ENCODE peak calls at places on chromosomes 6 and 20, in ten cellular contexts. One of them, this sample, is unnamed.

GRCh38 chr6:163191704-163192537 is 222.6 kb upstream of the QKI start:
- ATAC-seq in upper lobe of left lung: no peak
- ATAC-seq in body of pancreas: peak
- ATAC-seq in right lobe of liver: no peak
- ATAC-seq in HCT116: no peak
- ATAC-seq in HepG2: peak
- ATAC-seq in K562: no peak
- ATAC-seq in GM12878: no peak
- ATAC-seq in A549: no peak
- ATAC-seq in heart left ventricle: no peak
- ATAC-seq in this sample: no peak

GRCh38 chr6:74631558-74631957 is 574.3 kb downstream of the COL12A1 start:
- ATAC-seq in upper lobe of left lung: no peak
- ATAC-seq in body of pancreas: no peak
- ATAC-seq in right lobe of liver: no peak
- ATAC-seq in HCT116: no peak
- ATAC-seq in HepG2: no peak
- ATAC-seq in K562: no peak
- ATAC-seq in GM12878: no peak
- ATAC-seq in A549: peak
- ATAC-seq in heart left ventricle: no peak
- ATAC-seq in this sample: no peak

GRCh38 chr6:169905041-169905807 is 153.8 kb downstream of the ERMARD start:
- ATAC-seq in upper lobe of left lung: peak
- ATAC-seq in body of pancreas: peak
- ATAC-seq in right lobe of liver: peak
- ATAC-seq in HCT116: no peak
- ATAC-seq in HepG2: no peak
- ATAC-seq in K562: no peak
- ATAC-seq in GM12878: no peak
- ATAC-seq in A549: peak
- ATAC-seq in heart left ventricle: peak
- ATAC-seq in this sample: peak

GRCh38 chr6:13702809-13703302 is 8.8 kb downstream of the RANBP9 start:
- ATAC-seq in upper lobe of left lung: peak
- ATAC-seq in body of pancreas: no peak
- ATAC-seq in right lobe of liver: no peak
- ATAC-seq in HCT116: no peak
- ATAC-seq in HepG2: no peak
- ATAC-seq in K562: peak
- ATAC-seq in GM12878: peak
- ATAC-seq in A549: no peak
- ATAC-seq in heart left ventricle: no peak
- ATAC-seq in this sample: no peak

GRCh38 chr6:1695546-1696494 is 86.1 kb downstream of the FOXC1 start:
- ATAC-seq in upper lobe of left lung: no peak
- ATAC-seq in body of pancreas: no peak
- ATAC-seq in right lobe of liver: no peak
- ATAC-seq in HCT116: no peak
- ATAC-seq in HepG2: no peak
- ATAC-seq in K562: no peak
- ATAC-seq in GM12878: no peak
- ATAC-seq in A549: no peak
- ATAC-seq in heart left ventricle: peak
- ATAC-seq in this sample: no peak

GRCh38 chr20:7935027-7935551 is 5.2 kb downstream of the HAO1 start:
- ATAC-seq in upper lobe of left lung: no peak
- ATAC-seq in body of pancreas: no peak
- ATAC-seq in right lobe of liver: no peak
- ATAC-seq in HCT116: no peak
- ATAC-seq in HepG2: no peak
- ATAC-seq in K562: no peak
- ATAC-seq in GM12878: peak
- ATAC-seq in A549: no peak
- ATAC-seq in heart left ventricle: no peak
- ATAC-seq in this sample: no peak

GRCh38 chr6:73537677-73538076 is 16.8 kb upstream of the EEF1A1 start:
- ATAC-seq in upper lobe of left lung: no peak
- ATAC-seq in body of pancreas: no peak
- ATAC-seq in right lobe of liver: peak
- ATAC-seq in HCT116: no peak
- ATAC-seq in HepG2: no peak
- ATAC-seq in K562: no peak
- ATAC-seq in GM12878: peak
- ATAC-seq in A549: no peak
- ATAC-seq in heart left ventricle: no peak
- ATAC-seq in this sample: no peak

GRCh38 chr6:7523922-7524321 is 17.5 kb upstream of the DSP start:
- ATAC-seq in upper lobe of left lung: no peak
- ATAC-seq in body of pancreas: no peak
- ATAC-seq in right lobe of liver: no peak
- ATAC-seq in HCT116: no peak
- ATAC-seq in HepG2: no peak
- ATAC-seq in K562: no peak
- ATAC-seq in GM12878: no peak
- ATAC-seq in A549: no peak
- ATAC-seq in heart left ventricle: no peak
- ATAC-seq in this sample: no peak

GRCh38 chr20:45899041-45899835 is 8.1 kb downstream of the CTSA start:
- ATAC-seq in upper lobe of left lung: no peak
- ATAC-seq in body of pancreas: no peak
- ATAC-seq in right lobe of liver: peak
- ATAC-seq in HCT116: no peak
- ATAC-seq in HepG2: no peak
- ATAC-seq in K562: no peak
- ATAC-seq in GM12878: no peak
- ATAC-seq in A549: no peak
- ATAC-seq in heart left ventricle: peak
- ATAC-seq in this sample: no peak

GRCh38 chr6:39496951-39497350 is 174.4 kb upstream of the KCNK16 start:
- ATAC-seq in upper lobe of left lung: peak
- ATAC-seq in body of pancreas: no peak
- ATAC-seq in right lobe of liver: peak
- ATAC-seq in HCT116: no peak
- ATAC-seq in HepG2: no peak
- ATAC-seq in K562: no peak
- ATAC-seq in GM12878: no peak
- ATAC-seq in A549: no peak
- ATAC-seq in heart left ventricle: peak
- ATAC-seq in this sample: peak

GRCh38 chr6:170254315-170255213 is 36.3 kb downstream of the DLL1 start:
- ATAC-seq in upper lobe of left lung: no peak
- ATAC-seq in body of pancreas: no peak
- ATAC-seq in right lobe of liver: no peak
- ATAC-seq in HCT116: no peak
- ATAC-seq in HepG2: no peak
- ATAC-seq in K562: no peak
- ATAC-seq in GM12878: no peak
- ATAC-seq in A549: no peak
- ATAC-seq in heart left ventricle: no peak
- ATAC-seq in this sample: no peak

GRCh38 chr6:119052292-119052889 is 26.1 kb downstream of the FAM184A start:
- ATAC-seq in upper lobe of left lung: no peak
- ATAC-seq in body of pancreas: no peak
- ATAC-seq in right lobe of liver: no peak
- ATAC-seq in HCT116: no peak
- ATAC-seq in HepG2: peak
- ATAC-seq in K562: peak
- ATAC-seq in GM12878: no peak
- ATAC-seq in A549: no peak
- ATAC-seq in heart left ventricle: no peak
- ATAC-seq in this sample: no peak

GRCh38 chr20:35909176-35909575 is 45.1 kb downstream of the SCAND1 start:
- ATAC-seq in upper lobe of left lung: no peak
- ATAC-seq in body of pancreas: no peak
- ATAC-seq in right lobe of liver: no peak
- ATAC-seq in HCT116: no peak
- ATAC-seq in HepG2: no peak
- ATAC-seq in K562: no peak
- ATAC-seq in GM12878: peak
- ATAC-seq in A549: no peak
- ATAC-seq in heart left ventricle: no peak
- ATAC-seq in this sample: no peak

GRCh38 chr20:25258463-25258805 is 10.5 kb downstream of the PYGB start:
- ATAC-seq in upper lobe of left lung: no peak
- ATAC-seq in body of pancreas: no peak
- ATAC-seq in right lobe of liver: no peak
- ATAC-seq in HCT116: no peak
- ATAC-seq in HepG2: no peak
- ATAC-seq in K562: no peak
- ATAC-seq in GM12878: no peak
- ATAC-seq in A549: no peak
- ATAC-seq in heart left ventricle: no peak
- ATAC-seq in this sample: no peak

GRCh38 chr6:118485601-118486550 is 62.2 kb upstream of the PLN start:
- ATAC-seq in upper lobe of left lung: no peak
- ATAC-seq in body of pancreas: no peak
- ATAC-seq in right lobe of liver: no peak
- ATAC-seq in HCT116: no peak
- ATAC-seq in HepG2: no peak
- ATAC-seq in K562: no peak
- ATAC-seq in GM12878: peak
- ATAC-seq in A549: no peak
- ATAC-seq in heart left ventricle: no peak
- ATAC-seq in this sample: no peak

GRCh38 chr6:160428069-160428430 is 79.9 kb downstream of the SLC22A3 start:
- ATAC-seq in upper lobe of left lung: no peak
- ATAC-seq in body of pancreas: peak
- ATAC-seq in right lobe of liver: peak
- ATAC-seq in HCT116: no peak
- ATAC-seq in HepG2: no peak
- ATAC-seq in K562: no peak
- ATAC-seq in GM12878: no peak
- ATAC-seq in A549: no peak
- ATAC-seq in heart left ventricle: peak
- ATAC-seq in this sample: no peak

GRCh38 chr6:6559994-6560393 is 28.5 kb upstream of the LY86 start:
- ATAC-seq in upper lobe of left lung: no peak
- ATAC-seq in body of pancreas: peak
- ATAC-seq in right lobe of liver: no peak
- ATAC-seq in HCT116: no peak
- ATAC-seq in HepG2: no peak
- ATAC-seq in K562: no peak
- ATAC-seq in GM12878: peak
- ATAC-seq in A549: no peak
- ATAC-seq in heart left ventricle: no peak
- ATAC-seq in this sample: no peak

DNA sequence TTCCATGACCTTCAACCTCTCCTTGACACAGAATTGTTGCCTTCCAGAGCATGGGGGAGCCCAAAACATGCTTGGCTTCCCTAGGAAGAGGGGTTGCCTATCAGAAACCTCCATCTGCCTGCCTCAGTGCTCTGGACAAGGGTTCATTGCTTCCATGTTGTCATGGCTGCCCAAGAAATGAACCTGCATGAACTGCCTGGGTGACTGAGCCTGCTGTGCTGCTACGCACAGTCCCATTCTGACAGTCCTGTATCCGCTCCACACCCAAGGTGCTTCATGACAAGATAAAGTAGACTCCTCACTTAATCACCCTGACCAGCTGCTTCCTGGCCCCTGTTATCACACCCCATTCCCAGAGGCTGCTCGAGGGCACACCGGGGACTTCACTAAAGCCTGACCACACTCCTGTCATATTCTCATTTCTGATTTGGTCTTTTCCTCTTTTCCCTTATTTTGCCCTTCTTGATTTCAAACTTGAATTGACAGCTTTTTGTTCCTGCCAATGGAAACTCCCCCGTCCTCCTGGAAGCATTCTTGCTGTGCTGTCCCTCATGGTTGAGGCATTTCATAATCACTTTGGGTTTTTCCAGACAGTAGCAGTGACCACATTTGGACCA is 31.9 kb downstream of the GMPR start:
- ATAC-seq in upper lobe of left lung: no peak
- ATAC-seq in body of pancreas: no peak
- ATAC-seq in right lobe of liver: no peak
- ATAC-seq in HCT116: no peak
- ATAC-seq in HepG2: no peak
- ATAC-seq in K562: peak
- ATAC-seq in GM12878: no peak
- ATAC-seq in A549: no peak
- ATAC-seq in heart left ventricle: no peak
- ATAC-seq in this sample: no peak
- TF ChIP-seq POLR2A in upper lobe of left lung: no peak
- TF ChIP-seq POLR2A in body of pancreas: no peak
- TF ChIP-seq POLR2A in right lobe of liver: no peak
- TF ChIP-seq POLR2A in HCT116: no peak
- TF ChIP-seq POLR2A in HepG2: no peak
- TF ChIP-seq POLR2A in K562: peak
- TF ChIP-seq POLR2A in GM12878: no peak
- TF ChIP-seq POLR2A in A549: no peak
- TF ChIP-seq POLR2A in heart left ventricle: no peak
- TF ChIP-seq POLR2A in this sample: no peak

DNA sequence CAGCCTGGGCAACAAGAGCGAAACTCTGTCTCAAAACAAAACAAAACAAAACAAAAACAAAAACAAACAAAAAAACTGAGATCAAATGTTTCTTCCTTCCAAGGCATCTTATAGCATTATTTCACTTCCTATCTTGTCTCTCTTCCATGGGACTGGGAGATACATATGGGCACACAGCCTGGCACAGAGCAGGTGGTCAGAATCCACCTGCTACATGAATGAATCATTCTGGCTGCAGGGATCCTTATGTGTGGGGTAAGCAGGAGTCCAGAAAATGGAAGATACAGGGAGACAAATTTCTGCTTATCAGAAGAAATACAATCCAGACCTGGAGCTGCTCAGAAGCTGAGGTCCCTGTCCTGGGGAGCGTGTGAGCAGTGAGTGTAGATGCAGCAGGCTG is 18.2 kb upstream of the CCM2L start:
- ATAC-seq in upper lobe of left lung: no peak
- ATAC-seq in body of pancreas: no peak
- ATAC-seq in right lobe of liver: no peak
- ATAC-seq in HCT116: no peak
- ATAC-seq in HepG2: no peak
- ATAC-seq in K562: no peak
- ATAC-seq in GM12878: no peak
- ATAC-seq in A549: no peak
- ATAC-seq in heart left ventricle: no peak
- ATAC-seq in this sample: no peak
- TF ChIP-seq POLR2A in upper lobe of left lung: no peak
- TF ChIP-seq POLR2A in body of pancreas: no peak
- TF ChIP-seq POLR2A in right lobe of liver: no peak
- TF ChIP-seq POLR2A in HCT116: no peak
- TF ChIP-seq POLR2A in HepG2: no peak
- TF ChIP-seq POLR2A in K562: no peak
- TF ChIP-seq POLR2A in GM12878: no peak
- TF ChIP-seq POLR2A in A549: no peak
- TF ChIP-seq POLR2A in heart left ventricle: no peak
- TF ChIP-seq POLR2A in this sample: no peak

GRCh38 chr20:62926229-62927127 is at the start of gene DIDO1:
- ATAC-seq in upper lobe of left lung: peak
- ATAC-seq in body of pancreas: peak
- ATAC-seq in right lobe of liver: peak
- ATAC-seq in HCT116: peak
- ATAC-seq in HepG2: peak
- ATAC-seq in K562: peak
- ATAC-seq in GM12878: peak
- ATAC-seq in A549: peak
- ATAC-seq in heart left ventricle: peak
- ATAC-seq in this sample: peak
- TF ChIP-seq POLR2A in upper lobe of left lung: peak
- TF ChIP-seq POLR2A in body of pancreas: peak
- TF ChIP-seq POLR2A in right lobe of liver: peak
- TF ChIP-seq POLR2A in HCT116: peak
- TF ChIP-seq POLR2A in HepG2: peak
- TF ChIP-seq POLR2A in K562: peak
- TF ChIP-seq POLR2A in GM12878: peak
- TF ChIP-seq POLR2A in A549: no peak
- TF ChIP-seq POLR2A in heart left ventricle: no peak
- TF ChIP-seq POLR2A in this sample: peak

GRCh38 chr6:4402477-4402976 is 267.2 kb upstream of the ECI2 start:
- ATAC-seq in upper lobe of left lung: peak
- ATAC-seq in body of pancreas: peak
- ATAC-seq in right lobe of liver: peak
- ATAC-seq in HCT116: peak
- ATAC-seq in HepG2: no peak
- ATAC-seq in K562: peak
- ATAC-seq in GM12878: no peak
- ATAC-seq in A549: peak
- ATAC-seq in heart left ventricle: peak
- ATAC-seq in this sample: peak
- TF ChIP-seq POLR2A in upper lobe of left lung: no peak
- TF ChIP-seq POLR2A in body of pancreas: no peak
- TF ChIP-seq POLR2A in right lobe of liver: no peak
- TF ChIP-seq POLR2A in HCT116: no peak
- TF ChIP-seq POLR2A in HepG2: no peak
- TF ChIP-seq POLR2A in K562: no peak
- TF ChIP-seq POLR2A in GM12878: no peak
- TF ChIP-seq POLR2A in A549: no peak
- TF ChIP-seq POLR2A in heart left ventricle: no peak
- TF ChIP-seq POLR2A in this sample: no peak

This sample was measured in gastroesophageal sphincter.